ENCODE peak calls at places on chromosome 9, in nine cellular contexts. K is HAP-1, L is NCI-H2171 treated with DMSO at 0.1 percent for 48 hours, W is RPMI7951, G is GM03348, M is kidney tubule cell, A is GM12878, P is iPS-NIHi11, H is pons. F is an unnamed sample.

GRCh38 chr9:35829084-35829763 is at the start of gene TMEM8B:
- DNase-seq in K (peak), L (peak), W (peak), G (peak), M (peak), A (no peak), P (peak), H (peak), F (peak)

GRCh38 chr9:75282047-75282446 is 193.7 kb downstream of the OSTF1 start:
- DNase-seq in K (no peak), L (no peak), W (no peak), G (no peak), M (no peak), A (no peak), P (no peak), H (no peak), F (no peak)

GRCh38 chr9:110626109-110626829 is 42.3 kb upstream of the MUSK start:
- DNase-seq in K (no peak), L (no peak), W (peak), G (peak), M (peak), A (peak), P (no peak), H (no peak), F (no peak)

GRCh38 chr9:105039180-105039799 is 111.3 kb upstream of the ABCA1 start:
- DNase-seq in K (no peak), L (no peak), W (no peak), G (no peak), M (no peak), A (no peak), P (no peak), H (no peak), F (no peak)

GRCh38 chr9:133554729-133555128 is 20.2 kb downstream of the ADAMTSL2 start:
- DNase-seq in K (no peak), L (no peak), W (no peak), G (no peak), M (no peak), A (no peak), P (no peak), H (no peak), F (no peak)

GRCh38 chr9:137017791-137018497 is 10.1 kb downstream of the ABCA2 start:
- DNase-seq in K (no peak), L (no peak), W (no peak), G (no peak), M (no peak), A (no peak), P (peak), H (no peak), F (no peak)

GRCh38 chr9:14779566-14780022 is 57.1 kb upstream of the CER1 start:
- DNase-seq in K (no peak), L (peak), W (no peak), G (no peak), M (no peak), A (no peak), P (no peak), H (no peak), F (no peak)

GRCh38 chr9:115122937-115123336 is 5.0 kb upstream of the TNC start:
- DNase-seq in K (no peak), L (no peak), W (no peak), G (no peak), M (no peak), A (no peak), P (no peak), H (no peak), F (no peak)

GRCh38 chr9:134775552-134775951 is 105.1 kb upstream of the FCN2 start:
- DNase-seq in K (no peak), L (peak), W (peak), G (no peak), M (no peak), A (no peak), P (no peak), H (no peak), F (no peak)

GRCh38 chr9:84424945-84425344 is 84.4 kb upstream of the SLC28A3 start:
- DNase-seq in K (no peak), L (no peak), W (no peak), G (no peak), M (no peak), A (no peak), P (no peak), H (no peak), F (no peak)

GRCh38 chr9:26462213-26462612 is 430.4 kb downstream of the CAAP1 start:
- DNase-seq in K (no peak), L (no peak), W (peak), G (no peak), M (no peak), A (no peak), P (peak), H (no peak), F (no peak)

GRCh38 chr9:76269789-76270188 is 124.4 kb downstream of the RFK start:
- DNase-seq in K (no peak), L (no peak), W (no peak), G (no peak), M (no peak), A (no peak), P (no peak), H (no peak), F (no peak)

GRCh38 chr9:4748612-4749011 is 7.6 kb upstream of the AK3 start:
- DNase-seq in K (no peak), L (no peak), W (no peak), G (no peak), M (no peak), A (no peak), P (no peak), H (no peak), F (no peak)

GRCh38 chr9:70413427-70413797 is 1.0 kb downstream of the KLF9 start:
- DNase-seq in K (peak), L (peak), W (no peak), G (peak), M (no peak), A (no peak), P (peak), H (no peak), F (peak)

GRCh38 chr9:132846109-132846917 is 31.8 kb downstream of the AK8 start:
- DNase-seq in K (no peak), L (no peak), W (no peak), G (no peak), M (no peak), A (no peak), P (no peak), H (no peak), F (peak)

GRCh38 chr9:127971357-127972315 is 9.2 kb downstream of the EEIG1 start:
- DNase-seq in K (no peak), L (peak), W (no peak), G (peak), M (peak), A (no peak), P (no peak), H (peak), F (peak)

GRCh38 chr9:16275795-16276624 is 594.5 kb downstream of the BNC2 start:
- DNase-seq in K (no peak), L (no peak), W (no peak), G (no peak), M (peak), A (no peak), P (peak), H (peak), F (peak)

GRCh38 chr9:121840838-121841760 is 189.7 kb downstream of the DAB2IP start:
- DNase-seq in K (no peak), L (no peak), W (no peak), G (no peak), M (peak), A (no peak), P (no peak), H (no peak), F (no peak)

GRCh38 chr9:113682297-113682771 is 193.8 kb upstream of the ZNF618 start:
- DNase-seq in K (peak), L (peak), W (peak), G (peak), M (peak), A (no peak), P (peak), H (peak), F (peak)

GRCh38 chr9:123102380-123103113 is 69.1 kb downstream of the GPR21 start:
- DNase-seq in K (no peak), L (no peak), W (no peak), G (no peak), M (peak), A (no peak), P (no peak), H (no peak), F (no peak)

GRCh38 chr9:100014846-100015245 is 84.0 kb downstream of the ERP44 start:
- DNase-seq in K (peak), L (no peak), W (no peak), G (no peak), M (no peak), A (no peak), P (no peak), H (peak), F (no peak)

GRCh38 chr9:8706546-8706945 is 907.0 kb upstream of the DMAC1 start:
- DNase-seq in K (no peak), L (no peak), W (no peak), G (no peak), M (no peak), A (no peak), P (no peak), H (peak), F (no peak)

GRCh38 chr9:113592806-113593575 is 129.5 kb downstream of the RGS3 start:
- DNase-seq in K (no peak), L (no peak), W (no peak), G (no peak), M (no peak), A (no peak), P (no peak), H (no peak), F (peak)

GRCh38 chr9:6818292-6818922 is 60.6 kb downstream of the KDM4C start:
- DNase-seq in K (peak), L (no peak), W (no peak), G (no peak), M (no peak), A (no peak), P (no peak), H (no peak), F (no peak)

F was measured in posterior cingulate gyrus.